ENCODE peak calls at places on chromosomes 6 and 20, in five cellular contexts. Y is Calu3; G is activated CD8-positive, alpha-beta memory T cell treated with anti-CD3 and anti-CD28 coated beads for 1 hour; C is psoas muscle; I is stimulated activated naive CD4-positive, alpha-beta T cell. S is an unnamed sample.

GRCh38 chr20:53922901-53923314 is 147.5 kb downstream of the BCAS1 start:
- DNase-seq in Y (no peak), G (no peak), I (no peak), C (no peak), S (no peak)

GRCh38 chr6:25105070-25105925 is 169.5 kb upstream of the RIPOR2 start:
- DNase-seq in C (no peak), Y (no peak), I (no peak), G (no peak), S (no peak)

GRCh38 chr20:10263385-10264165 is 44.9 kb downstream of the SNAP25 start:
- DNase-seq in G (no peak), Y (no peak), I (no peak), C (no peak), S (no peak)

GRCh38 chr6:159594106-159594749 is 98.8 kb downstream of the SOD2 start:
- DNase-seq in C (no peak), Y (no peak), G (no peak), I (no peak), S (no peak)

GRCh38 chr20:33871362-33871761 is 60.2 kb downstream of the CHMP4B start:
- DNase-seq in C (no peak), G (no peak), Y (no peak), I (no peak), S (no peak)

GRCh38 chr20:64109390-64109747 is 2.0 kb upstream of the NPBWR2 start:
- DNase-seq in I (no peak), C (no peak), Y (no peak), G (no peak), S (no peak)

GRCh38 chr6:37783831-37784584 is 35.5 kb upstream of the ZFAND3 start:
- DNase-seq in G (no peak), I (no peak), Y (no peak), C (peak; percentile 68), S (peak; percentile 54)

GRCh38 chr6:33630014-33630413 is 8.9 kb downstream of the ITPR3 start:
- DNase-seq in Y (no peak), C (no peak), G (no peak), I (peak; percentile 17), S (no peak)

GRCh38 chr6:148657053-148657452 is 89.8 kb upstream of the UST start:
- DNase-seq in C (no peak), G (no peak), Y (no peak), I (no peak), S (no peak)

S was measured in GM13977.